ENCODE peak calls at places on chromosome 18, in ten cellular contexts. C is heart right ventricle, F is Peyer's patch, O is brain microvascular endothelial cell, E is uterus, Q is hepatocyte, W is neuronal stem cell, V is WERI-Rb-1, P is stomach, M is endothelial cell of umbilical vein. K is an unnamed sample. For H3K36me3, the result is how much of the 10 kb centered on the place peaks cover.

GRCh38 chr18:27667064-27667463 is 482.0 kb upstream of the CHST9 start:
- DNase-seq in C (no peak), F (no peak), O (no peak), E (no peak), Q (no peak), W (no peak), V (no peak), P (no peak), M (no peak), K (no peak)

GRCh38 chr18:41845563-41845962 is 109.5 kb upstream of the PIK3C3 start:
- DNase-seq in C (no peak), F (no peak), O (no peak), E (no peak), Q (no peak), W (no peak), V (no peak), P (no peak), M (no peak), K (no peak)

GRCh38 chr18:58552057-58552461 is 76.8 kb downstream of the ALPK2 start:
- DNase-seq in C (no peak), F (no peak), O (peak), E (no peak), Q (peak), W (no peak), V (no peak), P (no peak), M (no peak), K (no peak)

GRCh38 chr18:5842653-5843052 is 52.7 kb downstream of the TMEM200C start:
- DNase-seq in C (no peak), F (no peak), O (no peak), E (no peak), Q (no peak), W (no peak), V (no peak), P (no peak), M (no peak), K (peak)

GRCh38 chr18:48139427-48140347 is 209.2 kb upstream of the SMAD2 start:
- DNase-seq in C (peak), F (peak), O (no peak), E (no peak), Q (no peak), W (no peak), V (no peak), P (peak), M (no peak), K (peak)

GRCh38 chr18:41756141-41756540 is 198.9 kb upstream of the PIK3C3 start:
- DNase-seq in C (no peak), F (no peak), O (no peak), E (no peak), Q (no peak), W (no peak), V (no peak), P (no peak), M (no peak), K (no peak)

GRCh38 chr18:23793985-23794867 is 105.0 kb downstream of the LAMA3 start:
- DNase-seq in C (no peak), F (no peak), O (no peak), E (no peak), Q (no peak), W (no peak), V (no peak), P (no peak), M (no peak), K (no peak)

GRCh38 chr18:34322365-34323289 is 97.9 kb upstream of the NOL4 start:
- DNase-seq in C (no peak), F (peak), O (peak), E (no peak), Q (peak), W (peak), V (peak), P (peak), M (peak), K (no peak)

GRCh38 chr18:9156604-9157249 is 20.1 kb downstream of the ANKRD12 start:
- DNase-seq in C (no peak), F (no peak), O (no peak), E (no peak), Q (no peak), W (no peak), V (no peak), P (no peak), M (no peak), K (no peak)

GRCh38 chr18:49654347-49654746 is 92.5 kb downstream of the LIPG start:
- DNase-seq in C (no peak), F (no peak), O (no peak), E (no peak), Q (no peak), W (no peak), V (no peak), P (no peak), M (no peak), K (no peak)

GRCh38 chr18:60664736-60665135 is 292.2 kb upstream of the MC4R start:
- DNase-seq in C (no peak), F (no peak), O (no peak), E (no peak), Q (no peak), W (no peak), V (no peak), P (no peak), M (no peak), K (no peak)

GRCh38 chr18:55869965-55870585 is 282.1 kb upstream of the TCF4 start:
- DNase-seq in C (no peak), F (peak), O (peak), E (peak), Q (no peak), W (no peak), V (no peak), P (no peak), M (no peak), K (peak)

GRCh38 chr18:37390687-37391086 is 174.9 kb downstream of the CELF4 start:
- DNase-seq in C (no peak), F (no peak), O (no peak), E (no peak), Q (no peak), W (no peak), V (no peak), P (no peak), M (no peak), K (peak)

GRCh38 chr18:13831864-13832508 is 8.0 kb downstream of the MC5R start:
- DNase-seq in C (no peak), F (no peak), O (no peak), E (no peak), Q (no peak), W (peak), V (no peak), P (peak), M (no peak), K (no peak)

GRCh38 chr18:62518460-62519375 is 4.1 kb upstream of the ZCCHC2 start:
- DNase-seq in C (no peak), F (no peak), O (no peak), E (no peak), Q (no peak), W (no peak), V (no peak), P (no peak), M (no peak), K (no peak)

GRCh38 chr18:44536619-44537018 is 144.1 kb upstream of the SETBP1 start:
- DNase-seq in C (no peak), F (no peak), O (no peak), E (no peak), Q (peak), W (no peak), V (no peak), P (no peak), M (no peak), K (peak)

GRCh38 chr18:3193354-3193753 is 26.4 kb downstream of the MYOM1 start:
- DNase-seq in C (no peak), F (no peak), O (no peak), E (no peak), Q (no peak), W (no peak), V (no peak), P (no peak), M (no peak), K (no peak)

GRCh38 chr18:7812431-7813063 is 245.4 kb downstream of the PTPRM start:
- DNase-seq in C (no peak), F (no peak), O (peak), E (no peak), Q (no peak), W (no peak), V (peak), P (no peak), M (no peak), K (peak)

GRCh38 chr18:10304853-10305252 is 149.6 kb upstream of the APCDD1 start:
- DNase-seq in C (no peak), F (no peak), O (no peak), E (no peak), Q (no peak), W (no peak), V (no peak), P (no peak), M (no peak), K (no peak)

GRCh38 chr18:7600528-7601248 is 33.6 kb downstream of the PTPRM start:
- DNase-seq in C (no peak), F (no peak), O (no peak), E (no peak), Q (no peak), W (no peak), V (no peak), P (no peak), M (no peak), K (no peak)

GRCh38 chr18:47285456-47285855 is 34.0 kb upstream of the SKOR2 start:
- DNase-seq in C (no peak), F (no peak), O (no peak), E (no peak), Q (no peak), W (no peak), V (no peak), P (no peak), M (no peak), K (no peak)

GRCh38 chr18:28108801-28109200 is 68.1 kb downstream of the CDH2 start:
- DNase-seq in C (no peak), F (no peak), O (no peak), E (no peak), Q (peak), W (no peak), V (no peak), P (no peak), M (no peak), K (peak)

GRCh38 chr18:59233017-59233410 is 13.1 kb downstream of the GRP start:
- DNase-seq in C (no peak), F (no peak), O (no peak), E (no peak), Q (no peak), W (no peak), V (no peak), P (no peak), M (no peak), K (no peak)

GRCh38 chr18:51908598-51908944 is 431.4 kb upstream of the DCC start:
- DNase-seq in C (no peak), F (no peak), O (no peak), E (no peak), Q (no peak), W (no peak), V (no peak), P (no peak), M (no peak), K (no peak)

GRCh38 chr18:55265916-55266488 is 306.7 kb upstream of the CCDC68 start:
- DNase-seq in C (no peak), F (no peak), O (peak), E (no peak), Q (no peak), W (no peak), V (no peak), P (no peak), M (peak), K (no peak)

GRCh38 chr18:3389977-3390376 is 60.0 kb upstream of the TGIF1 start:
- DNase-seq in C (no peak), F (no peak), O (no peak), E (no peak), Q (no peak), W (no peak), V (no peak), P (no peak), M (no peak), K (no peak)

GRCh38 chr18:2913398-2914005 is 66.7 kb downstream of the EMILIN2 start:
- DNase-seq in C (no peak), F (peak), O (no peak), E (no peak), Q (no peak), W (no peak), V (no peak), P (no peak), M (no peak), K (no peak)

GRCh38 chr18:58768293-58768974 is 96.2 kb upstream of the ZNF532 start:
- DNase-seq in C (peak), F (peak), O (no peak), E (peak), Q (peak), W (peak), V (peak), P (peak), M (peak), K (peak)

GRCh38 chr18:56835331-56835730 is 184.2 kb downstream of the WDR7 start:
- DNase-seq in C (no peak), F (no peak), O (no peak), E (no peak), Q (no peak), W (no peak), V (no peak), P (no peak), M (no peak), K (no peak)

GRCh38 chr18:9335255-9336045 is 877 bp downstream of the TWSG1 start:
- DNase-seq in C (no peak), F (no peak), O (no peak), E (no peak), Q (no peak), W (no peak), V (no peak), P (no peak), M (peak), K (no peak)

GRCh38 chr18:10070581-10071000 is 156.8 kb downstream of the VAPA start:
- DNase-seq in C (no peak), F (no peak), O (no peak), E (no peak), Q (no peak), W (no peak), V (no peak), P (no peak), M (no peak), K (no peak)

GRCh38 chr18:26768388-26768787 is 97.1 kb downstream of the AQP4 start:
- DNase-seq in C (no peak), F (no peak), O (no peak), E (no peak), Q (no peak), W (no peak), V (no peak), P (no peak), M (no peak), K (no peak)

GRCh38 chr18:44507729-44508325 is 172.9 kb upstream of the SETBP1 start:
- DNase-seq in C (peak), F (peak), O (peak), E (no peak), Q (no peak), W (no peak), V (no peak), P (no peak), M (peak), K (no peak)

GRCh38 chr18:32093106-32093511 is 1.4 kb downstream of the RNF138 start:
- DNase-seq in C (peak), F (peak), O (peak), E (peak), Q (peak), W (peak), V (peak), P (peak), M (peak), K (peak)

GRCh38 chr18:45324489-45325111 is 290.7 kb upstream of the SLC14A2 start:
- DNase-seq in C (no peak), F (peak), O (peak), E (peak), Q (peak), W (peak), V (no peak), P (no peak), M (no peak), K (no peak)

GRCh38 chr18:11696451-11696850 is 7.4 kb downstream of the GNAL start:
- DNase-seq in C (no peak), F (no peak), O (no peak), E (no peak), Q (no peak), W (no peak), V (no peak), P (no peak), M (no peak), K (no peak)

GRCh38 chr18:3186678-3187658 is 32.8 kb downstream of the MYOM1 start:
- DNase-seq in C (no peak), F (no peak), O (no peak), E (no peak), Q (peak), W (no peak), V (no peak), P (no peak), M (no peak), K (no peak)

GRCh38 chr18:80200171-80200931 is 47.0 kb downstream of the PARD6G start:
- DNase-seq in C (no peak), F (no peak), O (no peak), E (no peak), Q (peak), W (no peak), V (peak), P (no peak), M (no peak), K (peak)

GRCh38 chr18:80198994-80199748 is 48.1 kb downstream of the PARD6G start:
- DNase-seq in C (no peak), F (no peak), O (no peak), E (no peak), Q (no peak), W (no peak), V (no peak), P (no peak), M (no peak), K (no peak)

GRCh38 chr18:80197490-80197889 is 49.8 kb downstream of the PARD6G start:
- DNase-seq in C (no peak), F (no peak), O (no peak), E (no peak), Q (no peak), W (no peak), V (no peak), P (no peak), M (no peak), K (peak)

GRCh38 chr18:80196528-80197320 is 50.6 kb downstream of the PARD6G start:
- DNase-seq in C (no peak), F (no peak), O (peak), E (no peak), Q (peak), W (peak), V (no peak), P (no peak), M (no peak), K (peak)

GRCh38 chr18:80198391-80198790 is 48.9 kb downstream of the PARD6G start:
- DNase-seq in C (no peak), F (no peak), O (no peak), E (no peak), Q (no peak), W (no peak), V (no peak), P (no peak), M (no peak), K (no peak)
- H3K27ac ChIP-seq in C (no peak), F (no peak), O (no peak), E (no peak), Q (no peak), W (no peak), V (no peak), P (no peak), M (no peak), K (no peak)

GRCh38 chr18:213505-213904 is 54.3 kb downstream of the THOC1 start:
- DNase-seq in C (no peak), F (no peak), O (no peak), E (no peak), Q (no peak), W (no peak), V (no peak), P (no peak), M (no peak), K (no peak)
- H3K36me3 ChIP-seq in C (under half), F (under half), O (half or more), E (under half), Q (under half), W (under half), V (half or more), P (half or more), M (under half), K (half or more)

DNA sequence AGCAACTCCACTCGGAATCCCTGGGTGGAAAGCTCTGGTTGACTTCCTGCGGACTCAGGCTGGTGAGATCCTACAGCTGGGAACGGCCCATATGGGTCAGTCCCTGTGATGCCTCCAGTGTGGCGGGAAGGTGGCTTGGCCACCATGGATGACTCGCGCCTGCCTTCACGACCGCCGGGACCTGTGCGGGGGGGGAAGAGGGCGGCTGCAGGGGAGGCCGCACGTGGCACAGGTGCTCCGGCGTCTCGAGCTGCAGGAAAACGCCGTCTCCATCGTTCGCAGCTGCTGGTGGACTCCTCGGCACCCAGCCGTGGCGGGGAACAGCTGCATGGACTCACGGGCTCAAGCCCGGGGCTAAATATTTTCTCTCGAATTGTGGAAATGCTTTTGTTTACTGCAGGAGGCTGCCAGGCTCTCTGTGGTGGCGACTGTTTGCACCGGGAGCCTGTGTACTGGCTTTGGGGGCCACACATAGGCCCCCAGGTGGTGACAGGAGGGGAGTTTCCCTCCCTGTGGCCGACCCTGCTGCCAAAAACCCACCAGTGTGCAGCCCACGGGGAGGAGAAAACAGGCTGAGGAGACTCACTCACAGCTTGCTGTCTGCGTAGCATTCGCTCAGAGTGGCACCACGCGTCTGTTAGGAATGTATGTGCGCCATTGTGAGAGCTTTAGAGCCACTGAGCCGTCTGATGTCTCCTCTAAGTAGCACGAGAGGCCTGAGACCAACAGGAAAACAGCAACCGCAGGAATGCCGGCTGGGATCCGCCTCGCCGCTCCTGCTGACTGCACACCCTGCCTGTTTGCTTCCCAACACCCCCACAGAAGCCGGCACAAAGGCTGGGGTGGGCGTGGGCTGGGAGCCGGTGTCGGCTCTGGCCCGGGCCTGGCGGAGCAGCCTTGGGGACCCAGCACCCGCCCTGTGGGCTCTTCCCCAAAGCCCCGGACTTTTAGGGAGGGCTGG is 89.2 kb downstream of the NFATC1 start:
- DNase-seq in C (no peak), F (peak), O (peak), E (no peak), Q (peak), W (peak), V (no peak), P (no peak), M (peak), K (peak)
- H3K4me3 ChIP-seq in C (peak), F (no peak), O (peak), E (no peak), Q (no peak), W (no peak), V (no peak), P (no peak), M (no peak), K (peak)

DNA sequence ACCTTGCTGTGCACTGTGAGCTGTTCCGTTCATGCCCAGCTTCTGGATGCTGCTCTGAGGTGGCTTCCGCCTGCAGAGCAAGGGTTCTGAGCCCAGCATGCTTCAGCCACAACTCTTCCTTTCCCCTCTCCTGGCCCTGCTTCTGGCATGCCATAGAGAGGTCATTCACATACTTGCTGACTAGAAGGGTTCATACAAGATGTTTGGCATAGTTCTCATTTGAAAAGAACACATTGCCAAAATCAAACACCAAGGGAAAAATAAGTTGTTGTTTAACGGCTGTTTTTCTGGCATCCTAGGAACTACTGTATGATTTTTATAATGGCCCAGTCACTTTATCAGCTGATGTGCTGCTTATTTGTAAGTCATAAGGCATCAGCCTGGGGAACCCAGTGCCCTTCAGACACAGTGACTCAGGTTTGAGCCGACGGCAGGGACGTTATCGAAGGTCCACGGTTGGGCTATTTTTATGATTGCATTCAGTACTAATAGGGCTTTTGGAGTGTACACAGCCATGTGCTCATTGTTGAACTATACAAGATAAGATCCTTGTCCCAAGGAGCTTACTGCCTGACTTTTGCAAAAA is 53.9 kb upstream of the CTAGE1 start:
- DNase-seq in C (peak), F (no peak), O (peak), E (no peak), Q (peak), W (no peak), V (no peak), P (peak), M (peak), K (no peak)
- H3K27ac ChIP-seq in C (peak), F (no peak), O (peak), E (peak), Q (peak), W (no peak), V (no peak), P (peak), M (peak), K (peak)

GRCh38 chr18:39802648-39803229 is 2152.3 kb upstream of the PIK3C3 start:
- DNase-seq in C (no peak), F (no peak), O (no peak), E (no peak), Q (no peak), W (no peak), V (no peak), P (no peak), M (no peak), K (no peak)
- H3K36me3 ChIP-seq in C (under half), F (under half), O (under half), E (under half), Q (under half), W (under half), V (under half), P (under half), M (under half), K (under half)

K was measured in osteoblast.